ENCODE peak calls at places on chromosomes 13 and 19, in ten cellular contexts. Z, O, Y, K, Q, V, W, J, C and N are unnamed samples.

GRCh38 chr19:1257475-1258160 is 9.2 kb downstream of the MIDN start:
- DNase-seq in O (no peak), J (no peak), Y (no peak), Z (no peak), W (no peak), Q (no peak), K (no peak), V (no peak), C (no peak), N (peak)

GRCh38 chr19:13951043-13951442 is 1.3 kb upstream of the DCAF15 start:
- DNase-seq in O (no peak), Z (no peak), K (no peak), V (no peak), C (no peak), W (no peak), J (no peak), Y (no peak), Q (no peak), N (no peak)

GRCh38 chr19:43779820-43780219 is 953 bp downstream of the KCNN4 start:
- DNase-seq in C (no peak), O (no peak), J (no peak), Z (no peak), W (no peak), V (peak), Y (no peak), Q (no peak), K (no peak), N (no peak)

GRCh38 chr13:110305544-110305943 is 1.4 kb downstream of the COL4A1 start:
- DNase-seq in W (no peak), J (no peak), O (no peak), V (no peak), Q (no peak), Y (no peak), Z (peak), C (no peak), K (no peak), N (no peak)

GRCh38 chr19:12800873-12801465 is 631 bp downstream of the PRDX2 start:
- DNase-seq in Q (no peak), J (no peak), Y (no peak), K (no peak), O (no peak), Z (no peak), C (no peak), W (no peak), V (no peak), N (peak)

GRCh38 chr19:7602240-7602934 is 6.7 kb downstream of the CAMSAP3 start:
- DNase-seq in Y (peak), Q (peak), Z (peak), J (no peak), W (no peak), V (no peak), C (no peak), K (no peak), O (no peak), N (no peak)

GRCh38 chr19:15378529-15379082 is 981 bp downstream of the AKAP8 start:
- DNase-seq in V (peak), Z (peak), J (peak), Q (peak), Y (peak), K (no peak), O (peak), W (peak), C (peak), N (peak)

GRCh38 chr19:35040826-35041547 is 534 bp upstream of the HPN start:
- DNase-seq in W (peak), Y (peak), Z (peak), K (no peak), J (peak), C (no peak), O (no peak), V (no peak), Q (peak), N (no peak)

GRCh38 chr19:37980419-37980975 is 73.5 kb downstream of the SIPA1L3 start:
- DNase-seq in Y (no peak), C (no peak), K (no peak), W (no peak), J (no peak), Z (no peak), O (no peak), V (no peak), Q (no peak), N (no peak)

GRCh38 chr19:48361912-48362311 is 1.8 kb downstream of the TMEM143 start:
- DNase-seq in Q (no peak), W (no peak), O (no peak), Y (no peak), J (no peak), Z (no peak), C (no peak), V (no peak), K (no peak), N (no peak)

GRCh38 chr19:48946789-48947542 is 7.7 kb upstream of the BAX start:
- DNase-seq in Z (no peak), J (no peak), W (no peak), Q (no peak), V (no peak), Y (no peak), K (no peak), O (no peak), C (no peak), N (no peak)

GRCh38 chr19:18975011-18975410 is 34.0 kb upstream of the HOMER3 start:
- DNase-seq in Z (no peak), Y (no peak), O (no peak), C (no peak), K (no peak), J (no peak), W (no peak), Q (no peak), V (no peak), N (peak)

GRCh38 chr13:113659337-113659736 is 1.3 kb upstream of the ATP4B start:
- DNase-seq in Q (no peak), K (no peak), Y (no peak), V (no peak), J (no peak), W (no peak), O (no peak), C (no peak), Z (no peak), N (no peak)

GRCh38 chr13:37869756-37870488 is at the start of gene TRPC4:
- DNase-seq in Q (peak), W (no peak), K (peak), V (peak), C (no peak), J (peak), O (peak), Z (peak), Y (peak), N (peak)

GRCh38 chr13:37495046-37495445 is 103.5 kb downstream of the POSTN start:
- DNase-seq in K (peak), Z (peak), C (no peak), Q (no peak), W (no peak), O (peak), V (no peak), J (no peak), Y (no peak), N (peak)

GRCh38 chr13:57633141-57633949 is 1.8 kb downstream of the PCDH17 start:
- DNase-seq in Z (no peak), Q (no peak), W (no peak), J (peak), K (no peak), V (no peak), Y (peak), C (no peak), O (no peak), N (peak)

GRCh38 chr13:26017196-26017921 is 34.5 kb downstream of the SHISA2 start:
- DNase-seq in O (no peak), J (no peak), Z (no peak), Q (no peak), W (no peak), V (peak), Y (peak), K (no peak), C (no peak), N (peak)